ENCODE peak calls at places on chromosomes 2 and 18, in six cellular contexts. O, K, F, P, S and X are unnamed samples.

GRCh38 chr2:65113229-65113628 is 16.7 kb downstream of the RAB1A start:
- DNase-seq in P (no peak), K (no peak), S (no peak), F (no peak), O (no peak), X (no peak)

GRCh38 chr2:79770926-79771325 is 258.1 kb downstream of the CTNNA2 start:
- DNase-seq in O (no peak), S (no peak), P (no peak), K (no peak), F (no peak), X (no peak)

GRCh38 chr2:20211860-20212458 is 13.0 kb downstream of the SDC1 start:
- DNase-seq in K (no peak), S (no peak), F (no peak), O (no peak), P (no peak), X (no peak)

GRCh38 chr2:138155304-138155703 is 191.0 kb downstream of the HNMT start:
- DNase-seq in P (no peak), O (no peak), S (no peak), F (no peak), K (no peak), X (no peak)

GRCh38 chr2:3728104-3729054 is 25.0 kb downstream of the DCDC2C start:
- DNase-seq in O (peak), F (peak), K (peak), S (peak), P (peak), X (peak)

GRCh38 chr2:47783491-47784330 is 766 bp downstream of the MSH6 start:
- DNase-seq in O (peak), K (peak), P (peak), S (peak), F (peak), X (peak)

GRCh38 chr2:232689152-232689910 is 7.8 kb upstream of the GIGYF2 start:
- DNase-seq in O (no peak), P (peak), F (no peak), S (no peak), K (peak), X (no peak)

GRCh38 chr18:44696892-44697291 is 16.2 kb downstream of the SETBP1 start:
- DNase-seq in K (no peak), S (no peak), O (no peak), P (peak), F (peak), X (no peak)

GRCh38 chr18:68985172-68985820 is 187.4 kb downstream of the CCDC102B start:
- DNase-seq in K (no peak), S (no peak), F (no peak), P (no peak), O (no peak), X (no peak)

GRCh38 chr2:158967731-158968395 is 577 bp upstream of the TANC1 start:
- DNase-seq in P (peak), K (peak), F (peak), S (no peak), O (no peak), X (no peak)

GRCh38 chr2:105545731-105546622 is 147.1 kb upstream of the FHL2 start:
- DNase-seq in F (peak), K (peak), O (peak), S (peak), P (peak), X (peak)

GRCh38 chr2:141595531-141595930 is 535.3 kb downstream of the LRP1B start:
- DNase-seq in O (no peak), P (peak), S (no peak), K (no peak), F (no peak), X (no peak)

GRCh38 chr18:6382968-6383367 is 31.7 kb downstream of the L3MBTL4 start:
- DNase-seq in O (no peak), K (no peak), F (peak), S (no peak), P (no peak), X (no peak)

GRCh38 chr2:45028276-45028675 is 19.0 kb upstream of the SIX2 start:
- DNase-seq in F (no peak), S (no peak), K (no peak), O (no peak), P (peak), X (no peak)

GRCh38 chr2:240893363-240893828 is 2.6 kb downstream of the MAB21L4 start:
- DNase-seq in P (peak), O (no peak), K (peak), F (peak), S (no peak), X (peak)

GRCh38 chr18:24560511-24560981 is 100.1 kb downstream of the HRH4 start:
- DNase-seq in O (no peak), K (no peak), S (no peak), P (peak), F (peak), X (no peak)

GRCh38 chr2:134461511-134461910 is 207.6 kb downstream of the MGAT5 start:
- DNase-seq in S (no peak), P (peak), K (peak), O (no peak), F (no peak), X (no peak)

GRCh38 chr2:204315236-204315662 is 230.0 kb upstream of the PARD3B start:
- DNase-seq in F (no peak), K (peak), P (peak), O (no peak), S (no peak), X (no peak)

GRCh38 chr18:48361801-48362200 is 47.4 kb downstream of the ZBTB7C start:
- DNase-seq in O (no peak), P (no peak), S (no peak), F (no peak), K (no peak), X (no peak)

GRCh38 chr2:80365762-80366161 is 61.2 kb upstream of the LRRTM1 start:
- DNase-seq in S (peak), K (no peak), F (peak), P (no peak), O (no peak), X (peak)

GRCh38 chr2:55026202-55026601 is 24.0 kb downstream of the RTN4 start:
- DNase-seq in P (no peak), F (no peak), K (peak), O (no peak), S (no peak), X (peak)

DNA sequence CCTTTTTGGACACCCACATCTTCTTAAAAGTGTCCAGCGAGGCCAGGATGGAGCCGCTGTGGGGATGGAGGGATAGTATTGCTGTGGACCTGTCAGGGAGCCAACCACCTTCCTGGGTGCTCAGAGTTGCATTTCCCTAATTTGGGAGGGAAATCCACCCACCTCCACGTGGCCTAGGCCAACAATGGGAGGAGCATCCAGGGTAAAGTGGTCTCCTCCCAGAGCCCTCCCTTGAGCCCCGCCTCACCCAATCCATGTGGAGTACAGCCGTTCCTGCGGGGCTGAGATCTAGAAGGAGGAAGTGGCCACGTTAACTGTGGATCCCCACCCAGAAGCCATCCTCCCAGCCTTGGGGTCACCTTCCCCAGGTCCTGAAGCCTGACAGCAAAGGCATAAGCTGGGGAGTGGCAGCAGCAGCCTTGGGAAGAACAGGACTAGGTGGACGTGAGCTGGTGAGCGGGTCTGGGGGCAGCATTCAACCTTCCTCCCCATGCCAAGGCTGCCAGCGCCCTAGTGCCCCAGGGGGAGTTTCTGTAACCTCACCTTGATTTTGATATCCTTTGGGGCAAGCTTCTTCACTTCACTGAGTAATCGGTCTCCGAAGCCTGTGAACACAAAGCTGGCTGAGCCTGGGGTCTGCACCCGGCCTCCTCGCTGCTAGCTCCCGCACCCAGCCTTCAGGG is 6.8 kb downstream of the ACTR1B start:
- DNase-seq in P (no peak), S (no peak), O (no peak), F (no peak), K (no peak), X (no peak)
- H3K4me2 ChIP-seq in P (no peak), S (no peak), O (no peak), F (no peak), K (no peak), X (no peak)

GRCh38 chr2:63983986-63984605 is 35.1 kb downstream of the VPS54 start:
- DNase-seq in S (no peak), K (peak), P (peak), O (no peak), F (no peak), X (no peak)
- H3K27ac ChIP-seq in S (no peak), K (no peak), P (no peak), O (peak), F (no peak), X (no peak)

DNA sequence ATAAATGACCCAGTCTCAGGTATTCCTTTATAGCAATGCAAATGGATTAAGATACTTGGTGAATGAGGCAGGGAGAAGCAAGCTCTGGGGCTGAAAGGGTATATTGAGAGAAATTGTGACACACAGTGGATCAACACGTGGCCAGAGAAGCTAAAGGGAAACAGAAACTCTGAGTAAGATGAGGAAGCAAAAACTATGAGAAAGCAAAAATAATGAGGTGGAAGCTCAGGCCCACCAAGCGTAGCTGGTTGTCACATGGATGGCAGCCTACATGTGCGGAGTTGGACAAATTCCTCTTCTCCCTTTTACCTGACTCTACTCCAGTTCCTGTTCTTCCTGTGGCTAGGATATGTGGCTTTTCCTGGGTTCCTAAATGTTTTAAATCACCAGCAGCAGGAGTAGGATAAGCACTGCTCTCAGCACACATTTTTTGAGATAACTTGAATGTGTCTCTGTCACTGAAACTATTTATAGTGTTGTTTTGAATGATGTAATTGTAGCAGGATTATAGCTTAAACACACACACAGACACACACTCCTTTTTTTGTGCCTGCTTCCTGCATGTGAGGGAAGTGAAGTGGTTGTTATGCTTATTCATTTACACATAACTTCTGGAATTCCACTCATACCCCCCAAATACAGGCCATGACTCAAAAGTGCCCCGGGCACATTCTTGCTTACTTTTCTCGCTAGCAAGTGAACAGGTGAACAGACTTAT is 30.1 kb upstream of the EPC2 start:
- DNase-seq in P (peak), O (peak), K (peak), F (no peak), S (peak), X (no peak)
- H3K4me3 ChIP-seq in P (no peak), O (no peak), K (no peak), F (no peak), S (no peak), X (no peak)

DNA sequence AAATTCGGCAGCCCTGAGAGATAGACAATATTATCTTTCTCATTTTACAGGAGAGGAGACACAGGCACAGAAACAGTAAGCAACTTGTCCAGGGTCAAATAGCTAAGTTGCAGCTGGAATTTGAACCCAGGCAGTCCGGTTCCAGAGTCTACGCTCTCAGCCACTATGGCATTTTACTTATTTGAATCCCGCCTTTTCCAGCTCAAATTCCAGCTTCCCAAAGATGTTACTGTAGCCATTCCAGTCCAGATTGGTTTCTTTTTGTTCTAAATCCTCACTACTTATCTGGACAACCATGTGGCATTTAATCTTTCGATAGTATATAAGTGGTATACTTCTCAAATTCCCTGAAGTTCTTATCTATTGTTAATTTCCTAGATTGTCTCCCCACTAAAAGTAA is 125.7 kb downstream of the NBAS start:
- DNase-seq in P (peak), K (no peak), F (no peak), O (no peak), S (no peak), X (no peak)
- H3K4me2 ChIP-seq in P (no peak), K (no peak), F (no peak), O (no peak), S (no peak), X (no peak)

GRCh38 chr2:100380681-100381080 is 36.8 kb downstream of the CHST10 start:
- DNase-seq in S (no peak), P (no peak), K (no peak), F (no peak), O (no peak), X (no peak)

GRCh38 chr2:100381240-100381639 is 36.2 kb downstream of the CHST10 start:
- DNase-seq in O (peak), P (peak), S (peak), F (peak), K (peak), X (peak)

GRCh38 chr2:100383954-100384353 is 33.5 kb downstream of the CHST10 start:
- DNase-seq in S (no peak), F (no peak), P (no peak), O (no peak), K (no peak), X (no peak)

GRCh38 chr2:100388703-100389102 is 28.8 kb downstream of the CHST10 start:
- DNase-seq in S (no peak), O (no peak), K (no peak), P (no peak), F (no peak), X (no peak)

GRCh38 chr2:100383306-100383705 is 34.2 kb downstream of the CHST10 start:
- DNase-seq in F (no peak), K (no peak), O (no peak), S (no peak), P (no peak), X (no peak)
- H3K27ac ChIP-seq in F (no peak), K (no peak), O (no peak), S (no peak), P (no peak), X (no peak)

DNA sequence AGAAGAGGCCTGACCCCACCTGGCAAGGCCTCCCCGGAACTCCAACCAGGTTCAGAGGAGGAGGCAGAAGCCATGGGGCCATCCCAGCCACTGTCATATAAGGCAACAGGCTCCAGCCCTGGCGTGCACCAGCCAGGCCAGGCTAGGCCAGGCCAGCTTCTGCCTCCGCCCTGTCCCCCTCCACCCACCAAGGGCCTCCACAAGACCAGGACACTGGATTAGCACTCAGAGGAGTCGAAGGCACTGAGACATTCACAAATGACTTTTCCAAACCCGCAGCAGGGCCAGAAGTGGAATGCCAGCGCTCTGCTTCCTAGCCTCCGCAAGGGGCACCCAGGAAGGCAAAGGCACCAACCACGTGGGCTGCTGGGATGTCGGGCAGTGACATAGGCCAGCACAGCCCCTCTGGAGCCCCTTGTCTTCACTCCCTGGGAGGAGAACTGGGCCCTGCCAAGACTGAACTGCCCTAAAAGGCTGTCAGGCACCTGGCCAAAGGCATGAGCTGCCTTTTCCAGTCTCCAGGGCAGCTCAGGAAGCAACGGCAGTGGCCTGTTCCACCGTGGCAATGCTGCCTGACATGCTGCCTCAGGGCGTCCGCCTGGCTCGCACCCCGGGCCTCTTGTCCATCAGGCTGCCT is 37.6 kb upstream of the SEMA4C start:
- DNase-seq in S (no peak), O (no peak), F (peak), P (peak), K (peak), X (no peak)
- H3K4me3 ChIP-seq in S (no peak), O (no peak), F (peak), P (no peak), K (no peak), X (no peak)

DNA sequence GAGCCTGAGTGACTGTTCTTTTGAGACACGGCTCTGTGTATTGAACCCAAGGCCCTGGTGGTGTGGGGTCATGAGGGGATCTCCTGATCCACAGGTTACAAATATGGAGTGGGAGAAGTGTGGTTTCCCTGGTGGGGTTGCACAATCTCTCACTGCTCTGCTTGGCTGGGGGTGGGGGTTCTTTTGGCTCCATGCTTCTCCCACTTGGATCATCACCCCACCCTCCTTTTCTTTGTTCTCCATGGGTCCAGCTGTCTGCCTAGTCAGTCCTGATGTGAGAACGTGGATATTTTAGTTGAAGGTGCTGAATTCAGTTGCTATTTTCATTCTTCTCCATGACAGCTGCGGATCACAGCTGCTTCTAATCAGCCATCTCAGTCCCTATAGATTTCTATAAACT is 37.9 kb downstream of the AGPS start:
- DNase-seq in O (no peak), K (peak), S (no peak), P (peak), F (no peak), X (no peak)
- H3K4me2 ChIP-seq in O (no peak), K (no peak), S (no peak), P (peak), F (no peak), X (no peak)

GRCh38 chr18:72847134-72847533 is 20.7 kb downstream of the NETO1 start:
- DNase-seq in K (no peak), O (no peak), P (peak), F (no peak), S (no peak), X (no peak)

GRCh38 chr18:72849671-72850070 is 18.1 kb downstream of the NETO1 start:
- DNase-seq in S (no peak), K (no peak), F (no peak), P (no peak), O (no peak), X (no peak)

GRCh38 chr18:72848534-72849237 is 19.1 kb downstream of the NETO1 start:
- DNase-seq in P (peak), S (no peak), F (no peak), K (no peak), O (no peak), X (no peak)

GRCh38 chr18:72843743-72844142 is 24.0 kb downstream of the NETO1 start:
- DNase-seq in K (no peak), O (no peak), P (no peak), F (no peak), S (no peak), X (no peak)

DNA sequence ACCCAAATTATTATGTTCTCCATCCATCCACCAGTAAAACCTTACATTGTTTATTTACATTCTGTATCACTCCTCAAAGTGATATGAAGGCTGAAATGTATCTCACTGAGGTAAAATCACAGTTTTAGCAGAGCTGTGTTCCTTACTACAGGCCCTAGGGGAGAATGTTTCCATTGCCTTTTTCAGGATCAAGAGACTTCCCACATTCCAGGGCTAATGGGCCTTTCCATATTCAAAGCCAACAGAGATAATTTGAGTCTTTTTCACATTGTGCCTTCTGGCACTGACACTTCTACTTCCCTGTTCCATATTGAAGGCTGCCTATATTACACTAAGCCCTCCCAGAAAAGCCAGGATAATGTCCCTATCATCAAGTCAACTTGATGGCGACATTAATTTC is 20.0 kb downstream of the NETO1 start:
- DNase-seq in K (no peak), S (no peak), O (no peak), P (no peak), F (no peak), X (no peak)
- H3K27ac ChIP-seq in K (no peak), S (no peak), O (no peak), P (no peak), F (no peak), X (no peak)

DNA sequence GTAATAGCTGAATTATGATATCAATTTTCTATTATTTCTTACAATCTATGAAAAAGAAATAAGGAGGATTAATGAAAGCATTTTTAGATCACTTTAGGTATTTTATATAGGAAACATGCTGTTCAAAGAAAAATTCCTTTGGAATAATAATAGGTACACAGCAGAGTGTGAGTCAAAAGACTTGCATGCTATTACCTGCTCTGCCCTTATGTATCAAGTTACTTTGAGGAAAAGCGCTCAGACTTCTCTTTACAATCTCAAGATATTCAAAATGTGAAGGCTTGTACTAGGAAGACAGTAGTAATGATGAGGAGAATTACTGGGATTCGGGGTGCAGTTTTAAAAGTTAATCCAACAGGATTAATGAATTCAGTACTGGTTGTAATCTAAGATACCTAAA is 29.1 kb upstream of the RNU4ATAC start:
- DNase-seq in K (no peak), F (no peak), P (peak), S (no peak), O (no peak), X (no peak)
- H3K4me3 ChIP-seq in K (no peak), F (no peak), P (no peak), S (no peak), O (no peak), X (no peak)